ENCODE peak calls at places on chromosome 19, in ten cellular contexts. T is activated naive CD8-positive, alpha-beta T cell treated with anti-CD3 and anti-CD28 coated beads, Interleukin-2, amount 50 U/mL, for 16 hours; W is naive thymus-derived CD8-positive, alpha-beta T cell; N is tibial nerve; C is HFF-Myc; A is stimulated activated CD4-positive, alpha-beta T cell treated with anti-CD3 and anti-CD28 coated beads, Interleukin-4, amount 100 ng/mL, for 24 hours; Q is NCI-H187 treated with DMSO at 0.1 percent for 48 hours; V is cardiac fibroblast; E is astrocyte of the cerebellum; K is NCI-H146. I is an unnamed sample.

GRCh38 chr19:3469638-3470499 is 10.5 kb downstream of the SMIM24 start:
- DNase-seq in T (no peak), W (no peak), N (no peak), C (no peak), A (no peak), Q (no peak), V (no peak), E (no peak), K (no peak), I (no peak)

GRCh38 chr19:7618771-7619510 is 10.4 kb downstream of the XAB2 start:
- DNase-seq in T (no peak), W (no peak), N (no peak), C (no peak), A (no peak), Q (no peak), V (no peak), E (no peak), K (peak), I (no peak)

GRCh38 chr19:13396256-13397080 is 109.8 kb downstream of the CACNA1A start:
- DNase-seq in T (no peak), W (no peak), N (peak), C (peak), A (no peak), Q (no peak), V (peak), E (no peak), K (peak), I (peak)

GRCh38 chr19:48830088-48830487 is 6.2 kb downstream of the HSD17B14 start:
- DNase-seq in T (no peak), W (no peak), N (no peak), C (no peak), A (no peak), Q (no peak), V (no peak), E (no peak), K (no peak), I (no peak)

GRCh38 chr19:39645800-39646411 is 9.8 kb upstream of the LGALS16 start:
- DNase-seq in T (no peak), W (no peak), N (no peak), C (peak), A (no peak), Q (no peak), V (peak), E (peak), K (no peak), I (no peak)

GRCh38 chr19:54297759-54298305 is 15.1 kb downstream of the LILRA5 start:
- DNase-seq in T (no peak), W (no peak), N (no peak), C (no peak), A (no peak), Q (no peak), V (no peak), E (no peak), K (no peak), I (no peak)

GRCh38 chr19:7063339-7063738 is 4.9 kb upstream of the MBD3L3 start:
- DNase-seq in T (no peak), W (no peak), N (no peak), C (no peak), A (no peak), Q (no peak), V (no peak), E (no peak), K (no peak), I (no peak)

GRCh38 chr19:18456974-18457373 is 19.0 kb upstream of the ISYNA1 start:
- DNase-seq in T (no peak), W (no peak), N (peak), C (no peak), A (no peak), Q (no peak), V (peak), E (no peak), K (no peak), I (no peak)

GRCh38 chr19:18017275-18018083 is 9.5 kb downstream of the ARRDC2 start:
- DNase-seq in T (no peak), W (no peak), N (no peak), C (no peak), A (no peak), Q (no peak), V (no peak), E (no peak), K (no peak), I (no peak)

GRCh38 chr19:46616631-46617322 is 8.1 kb downstream of the PTGIR start:
- DNase-seq in T (no peak), W (no peak), N (no peak), C (peak), A (peak), Q (no peak), V (peak), E (no peak), K (peak), I (no peak)

GRCh38 chr19:52343548-52343947 is 7.5 kb downstream of the ZNF610 start:
- DNase-seq in T (no peak), W (peak), N (peak), C (no peak), A (peak), Q (peak), V (peak), E (no peak), K (peak), I (no peak)

GRCh38 chr19:48962029-48962848 is 2.9 kb upstream of the FTL start:
- DNase-seq in T (no peak), W (no peak), N (peak), C (no peak), A (peak), Q (no peak), V (peak), E (no peak), K (no peak), I (peak)

GRCh38 chr19:41990615-41991014 is 3.4 kb downstream of the ATP1A3 start:
- DNase-seq in T (no peak), W (no peak), N (no peak), C (no peak), A (no peak), Q (no peak), V (no peak), E (no peak), K (no peak), I (no peak)

GRCh38 chr19:44820648-44821609 is 12.0 kb downstream of the BCAM start:
- DNase-seq in T (no peak), W (no peak), N (peak), C (no peak), A (no peak), Q (no peak), V (peak), E (no peak), K (no peak), I (no peak)

GRCh38 chr19:49591731-49592485 is 926 bp downstream of the PRR12 start:
- DNase-seq in T (no peak), W (peak), N (no peak), C (no peak), A (peak), Q (no peak), V (peak), E (no peak), K (peak), I (peak)

GRCh38 chr19:38210458-38210987 is 13.5 kb downstream of the DPF1 start:
- DNase-seq in T (no peak), W (no peak), N (no peak), C (no peak), A (no peak), Q (peak), V (peak), E (no peak), K (peak), I (no peak)

GRCh38 chr19:35095667-35096368 is 19.8 kb upstream of the FXYD3 start:
- DNase-seq in T (no peak), W (no peak), N (no peak), C (no peak), A (no peak), Q (no peak), V (no peak), E (no peak), K (no peak), I (no peak)

GRCh38 chr19:3097442-3097871 is 3.3 kb downstream of the GNA11 start:
- DNase-seq in T (no peak), W (no peak), N (no peak), C (no peak), A (no peak), Q (no peak), V (no peak), E (no peak), K (no peak), I (peak)

GRCh38 chr19:42071247-42071646 is 1.2 kb upstream of the GRIK5 start:
- DNase-seq in T (no peak), W (no peak), N (no peak), C (no peak), A (no peak), Q (no peak), V (no peak), E (no peak), K (no peak), I (no peak)

GRCh38 chr19:35774274-35775045 is 904 bp upstream of the ARHGAP33 start:
- DNase-seq in T (no peak), W (no peak), N (no peak), C (no peak), A (no peak), Q (no peak), V (no peak), E (no peak), K (peak), I (no peak)

GRCh38 chr19:34692541-34692940 is 15.1 kb downstream of the ZNF302 start:
- DNase-seq in T (no peak), W (no peak), N (no peak), C (no peak), A (no peak), Q (no peak), V (no peak), E (no peak), K (no peak), I (no peak)

I was measured in SJSA1.